ENCODE peak calls at places on chromosome 5, in nine cellular contexts. I, L, D, S, Y, V, G, N and Q are unnamed samples.

GRCh38 chr5:160188151-160188967 is 40.9 kb upstream of the FABP6 start:
- DNase-seq in I (peak; percentile 62), L (peak; percentile 76), D (peak; percentile 83), S (no peak), Y (peak; percentile 71), V (peak; percentile 75), G (peak; percentile 76), N (peak; percentile 75), Q (no peak)

GRCh38 chr5:2750758-2751464 is 566 bp downstream of the IRX2 start:
- DNase-seq in I (no peak), L (peak; percentile 69), D (no peak), S (no peak), Y (no peak), V (no peak), G (peak; percentile 74), N (no peak), Q (no peak)

GRCh38 chr5:61205013-61205412 is 42.7 kb upstream of the SMIM15 start:
- DNase-seq in I (no peak), L (no peak), D (no peak), S (no peak), Y (no peak), V (no peak), G (no peak), N (no peak), Q (no peak)

GRCh38 chr5:149056611-149057165 is 6.2 kb downstream of the SH3TC2 start:
- DNase-seq in I (no peak), L (no peak), D (no peak), S (no peak), Y (no peak), V (no peak), G (no peak), N (no peak), Q (no peak)

GRCh38 chr5:140076788-140077187 is 33.7 kb upstream of the NRG2 start:
- DNase-seq in I (no peak), L (peak; percentile 4), D (no peak), S (no peak), Y (no peak), V (no peak), G (no peak), N (no peak), Q (no peak)

GRCh38 chr5:3837544-3837943 is 241.9 kb downstream of the IRX1 start:
- DNase-seq in I (no peak), L (no peak), D (no peak), S (no peak), Y (no peak), V (no peak), G (no peak), N (no peak), Q (no peak)

GRCh38 chr5:129749101-129749500 is 1.2 kb downstream of the MINAR2 start:
- DNase-seq in I (no peak), L (no peak), D (no peak), S (no peak), Y (no peak), V (no peak), G (no peak), N (no peak), Q (no peak)

GRCh38 chr5:63555874-63556273 is 406.4 kb downstream of the HTR1A start:
- DNase-seq in I (no peak), L (no peak), D (no peak), S (no peak), Y (no peak), V (no peak), G (no peak), N (no peak), Q (no peak)

GRCh38 chr5:116573279-116573616 is 1.4 kb downstream of the SEMA6A start:
- DNase-seq in I (peak; percentile 22), L (peak; percentile 62), D (peak; percentile 54), S (no peak), Y (peak; percentile 37), V (peak; percentile 55), G (peak; percentile 78), N (peak; percentile 22), Q (no peak)

DNA sequence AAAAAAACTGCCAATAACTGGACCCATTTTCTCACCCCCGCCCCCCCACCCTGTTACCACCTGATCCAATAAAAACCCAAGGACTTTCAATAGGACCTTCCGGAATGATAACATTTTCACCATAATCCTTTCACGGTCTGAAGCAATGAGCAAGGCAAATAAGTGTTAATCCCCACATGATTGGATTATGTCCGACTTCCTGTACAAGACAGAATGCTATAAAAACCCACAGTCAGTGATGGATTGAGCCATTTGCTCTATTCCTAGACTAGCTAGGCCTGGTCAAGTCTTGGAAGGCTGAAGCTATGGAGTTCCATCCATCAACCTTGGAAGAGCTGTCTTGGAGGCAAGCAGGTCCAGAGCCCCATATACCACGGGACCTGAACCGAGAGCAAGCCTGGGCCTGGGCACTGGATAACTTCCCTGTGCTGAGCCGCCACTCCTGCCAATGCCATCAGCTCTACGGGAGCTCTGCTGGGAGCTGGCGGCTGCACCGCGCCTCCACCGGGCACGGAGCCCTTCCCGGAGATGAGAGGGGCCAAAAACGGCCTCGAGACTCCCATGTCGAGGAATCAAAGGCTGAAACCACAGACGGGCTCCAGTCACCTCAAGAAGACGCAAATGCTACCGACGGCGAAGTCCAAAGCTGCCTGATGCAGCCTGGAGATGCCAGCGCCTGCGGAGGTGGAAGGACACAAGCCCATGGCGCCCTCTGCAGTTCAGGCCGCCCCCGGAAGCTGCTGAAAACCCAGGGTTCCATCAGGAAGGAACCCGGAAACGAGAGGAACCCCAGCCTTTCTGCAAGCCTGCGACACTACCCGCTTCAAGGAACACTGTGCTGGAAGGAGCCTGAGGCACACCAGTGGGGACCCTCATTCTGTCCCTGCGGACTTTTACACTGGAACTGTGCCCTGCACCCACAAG is 69.2 kb downstream of the ANXA2R start:
- DNase-seq in I (no peak), L (no peak), D (peak; percentile 19), S (no peak), Y (no peak), V (no peak), G (no peak), N (peak; percentile 31), Q (no peak)
- TF ChIP-seq CTCF in I (no peak), L (peak; percentile 44), D (peak; percentile 11), S (peak; percentile 34), Y (no peak), V (no peak), G (no peak), N (peak; percentile 41), Q (peak; percentile 27)

DNA sequence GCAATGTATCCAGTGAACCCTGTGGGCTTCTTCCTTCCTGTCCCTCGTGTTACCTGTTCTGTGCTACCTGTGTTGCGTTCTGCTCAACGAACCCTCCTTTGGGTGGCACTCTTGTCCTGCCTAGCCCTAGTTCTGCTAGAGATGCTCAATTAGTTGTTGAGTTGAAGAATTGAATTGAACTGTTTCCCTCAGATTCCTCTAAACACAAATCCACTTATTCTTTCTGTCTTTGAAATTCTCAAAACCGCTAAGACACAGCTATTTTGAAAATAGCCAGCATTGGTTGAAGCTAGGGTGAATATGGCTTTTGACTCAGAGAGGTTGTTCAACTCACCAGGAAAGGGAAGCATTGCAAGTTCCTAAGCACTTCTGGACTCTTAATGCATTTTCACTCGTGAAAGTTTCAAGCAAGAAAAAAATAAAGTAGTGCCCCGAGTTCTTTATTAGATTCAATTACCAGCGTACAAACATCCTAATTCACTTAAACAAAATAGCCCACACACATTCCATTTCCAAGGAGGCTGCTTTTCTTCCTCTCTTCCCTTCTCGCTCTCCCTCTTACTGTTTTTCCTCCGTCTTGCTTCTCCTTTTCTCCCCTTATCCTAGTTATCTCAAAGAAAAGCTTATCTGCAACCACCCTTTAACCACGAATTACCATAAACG is 648 bp upstream of the ITGA1 start:
- DNase-seq in I (peak; percentile 26), L (no peak), D (no peak), S (no peak), Y (peak; percentile 55), V (peak; percentile 71), G (no peak), N (no peak), Q (peak; percentile 28)
- H3K27ac ChIP-seq in I (peak overlapping the region; percentile 90), L (no peak overlapping the region), D (peak overlapping the region; percentile 91), S (peak overlapping the region; percentile 79), Y (peak overlapping the region; percentile 67), V (peak overlapping the region; percentile 97), G (peak overlapping the region; percentile 78), N (peak overlapping the region; percentile 91), Q (no peak overlapping the region)

DNA sequence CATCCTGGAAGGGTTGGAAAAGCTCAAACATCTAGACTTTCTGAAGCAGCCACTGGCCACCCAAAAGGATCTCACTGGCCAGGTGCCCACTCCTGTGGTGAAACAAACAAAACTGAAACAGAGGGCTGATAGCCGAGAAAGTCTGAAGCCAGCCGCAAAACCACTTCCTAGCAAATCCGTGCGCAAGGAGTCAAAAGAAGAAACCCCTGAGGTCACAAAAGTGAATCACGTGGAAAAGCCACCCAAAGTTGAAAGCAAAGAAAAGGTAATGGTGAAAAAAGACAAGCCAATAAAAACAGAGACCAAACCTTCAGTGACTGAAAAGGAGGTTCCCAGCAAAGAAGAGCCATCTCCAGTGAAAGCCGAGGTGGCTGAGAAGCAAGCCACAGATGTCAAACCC is 87.6 kb downstream of the MAP1B start:
- DNase-seq in I (no peak), L (no peak), D (no peak), S (no peak), Y (no peak), V (no peak), G (no peak), N (no peak), Q (no peak)
- H3K27me3 ChIP-seq in I (no peaks in the 10 kb centered on the region), L (no peaks in the 10 kb centered on the region), D (no peaks in the 10 kb centered on the region), S (no peaks in the 10 kb centered on the region), Y (no peaks in the 10 kb centered on the region), V (no peaks in the 10 kb centered on the region), G (peaks cover 4% of the 10 kb centered on the region), N (no peaks in the 10 kb centered on the region), Q (peaks cover 4% of the 10 kb centered on the region)

GRCh38 chr5:111530298-111530740 is 18.0 kb upstream of the STARD4 start:
- DNase-seq in I (peak; percentile 80), L (no peak), D (peak; percentile 70), S (peak; percentile 46), Y (peak; percentile 25), V (peak; percentile 54), G (peak; percentile 36), N (peak; percentile 69), Q (peak; percentile 64)
- TF ChIP-seq CTCF in I (no peak), L (no peak), D (no peak), S (no peak), Y (no peak), V (no peak), G (no peak), N (no peak), Q (no peak)

DNA sequence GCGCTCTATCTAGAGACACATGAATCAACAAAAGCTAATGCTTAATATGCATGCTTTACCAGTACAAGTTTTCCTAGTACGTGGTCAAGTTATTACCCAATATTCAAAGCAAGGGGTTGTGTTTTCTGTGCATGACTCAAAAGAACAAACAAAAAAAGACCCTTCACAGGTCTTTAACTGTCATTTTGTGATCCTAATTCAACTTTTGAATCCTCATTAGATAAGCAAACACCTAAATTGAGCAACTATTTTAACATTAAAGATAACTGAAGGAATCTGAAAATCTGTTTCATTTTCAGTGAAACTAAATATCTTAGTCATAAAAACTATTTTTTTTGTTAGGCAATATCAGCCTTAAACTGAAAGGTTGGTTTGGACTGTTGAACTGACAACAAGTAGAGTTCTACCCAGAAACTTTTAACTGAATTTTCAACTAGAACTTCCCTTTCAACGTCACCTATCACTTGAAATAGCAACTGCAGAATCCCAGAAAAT is 12.5 kb downstream of the ST8SIA4 start:
- DNase-seq in I (no peak), L (no peak), D (no peak), S (no peak), Y (no peak), V (no peak), G (no peak), N (no peak), Q (no peak)
- H3K27ac ChIP-seq in I (peak overlapping the region; percentile 41), L (no peak overlapping the region), D (no peak overlapping the region), S (no peak overlapping the region), Y (no peak overlapping the region), V (peak overlapping the region; percentile 5), G (no peak overlapping the region), N (peak overlapping the region; percentile 66), Q (no peak overlapping the region)